ENCODE peak calls at places on chromosomes 2 and 18, in four cellular contexts. X is AG09309, N is H7, P is aorta. A is an unnamed sample.

GRCh38 chr2:181846359-181846758 is 45.2 kb upstream of the ITPRID2 start:
- DNase-seq in X (no peak), N (no peak), P (no peak), A (no peak)

GRCh38 chr2:17813742-17814458 is 2.4 kb upstream of the MSGN1 start:
- DNase-seq in X (no peak), P (peak), N (no peak), A (peak)

GRCh38 chr2:19643117-19643518 is 258.7 kb downstream of the TTC32 start:
- DNase-seq in N (no peak), P (no peak), X (no peak), A (peak)

GRCh38 chr2:187408926-187409325 is 39.1 kb downstream of the CALCRL start:
- DNase-seq in X (no peak), N (no peak), P (no peak), A (no peak)

GRCh38 chr18:61731693-61732376 is 161.0 kb downstream of the RNF152 start:
- DNase-seq in X (no peak), N (no peak), P (no peak), A (no peak)

GRCh38 chr2:226736391-226736790 is 63.2 kb downstream of the IRS1 start:
- DNase-seq in P (no peak), X (no peak), N (no peak), A (no peak)

GRCh38 chr18:57640749-57641148 is 19.1 kb upstream of the NARS1 start:
- DNase-seq in P (no peak), X (no peak), N (no peak), A (no peak)

GRCh38 chr2:217712431-217712830 is 290.4 kb downstream of the TNS1 start:
- DNase-seq in N (no peak), X (no peak), P (no peak), A (no peak)

GRCh38 chr2:11124760-11125068 is 30.6 kb upstream of the SLC66A3 start:
- DNase-seq in X (no peak), N (no peak), P (no peak), A (no peak)

GRCh38 chr2:191927991-191928390 is 81.1 kb upstream of the CAVIN2 start:
- DNase-seq in P (no peak), X (peak), N (no peak), A (no peak)

GRCh38 chr2:224865016-224865415 is 148.9 kb upstream of the CCDC195 start:
- DNase-seq in N (peak), X (peak), P (no peak), A (no peak)

GRCh38 chr18:36511791-36512352 is 214.4 kb downstream of the FHOD3 start:
- DNase-seq in P (no peak), X (peak), N (no peak), A (peak)

GRCh38 chr18:32021756-32022564 is 3.3 kb downstream of the RNF125 start:
- DNase-seq in P (no peak), X (no peak), N (no peak), A (no peak)

GRCh38 chr18:13353424-13353823 is 134.9 kb downstream of the LDLRAD4 start:
- DNase-seq in X (no peak), P (no peak), N (no peak), A (no peak)
- H3K4me3 ChIP-seq in X (no peak), P (no peak), N (no peak), A (no peak)

DNA sequence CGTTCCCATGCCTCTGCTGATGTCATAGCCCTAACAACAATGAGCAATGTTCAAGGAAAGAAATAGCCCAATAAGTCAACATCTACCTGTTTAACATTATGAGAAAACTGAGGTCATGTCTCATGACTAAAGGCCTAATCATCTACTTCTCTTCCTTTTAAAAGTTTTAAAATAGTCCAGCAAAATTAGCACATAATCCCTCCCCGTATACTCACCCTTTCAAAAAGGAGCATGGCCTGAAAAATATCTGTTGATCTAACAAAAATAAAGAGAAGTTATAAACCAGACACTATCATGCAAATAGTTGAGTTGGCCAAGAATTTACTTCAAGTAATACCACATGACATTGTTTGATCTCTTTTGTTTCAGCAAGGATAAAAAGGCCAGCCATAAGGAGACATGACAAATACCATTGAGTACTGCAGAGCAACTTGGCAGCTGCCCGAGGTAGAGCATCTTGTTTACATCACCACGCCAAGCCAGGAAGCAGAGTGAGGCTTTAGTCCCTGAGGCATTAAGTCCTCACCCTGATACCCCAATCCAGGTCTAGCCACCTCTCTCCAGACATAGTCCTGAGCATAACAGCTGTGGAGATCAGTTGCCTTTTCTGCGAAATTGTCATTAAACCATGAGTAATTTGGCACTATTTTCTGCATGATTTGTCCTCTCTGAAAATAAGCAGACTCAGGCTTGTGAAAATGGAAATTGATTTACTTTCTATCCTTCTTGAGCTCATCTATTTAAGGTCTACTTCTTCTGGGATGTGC is 137.4 kb upstream of the ETAA1 start:
- DNase-seq in X (peak), P (peak), N (no peak), A (no peak)
- H3K4me3 ChIP-seq in X (no peak), P (no peak), N (no peak), A (no peak)

GRCh38 chr2:63058742-63059433 is 8.3 kb downstream of the OTX1 start:
- DNase-seq in N (peak), X (no peak), P (no peak), A (no peak)
- H3K4me3 ChIP-seq in N (peak), X (no peak), P (no peak), A (no peak)

GRCh38 chr2:190320696-190321095 is 1.1 kb upstream of the HIBCH start:
- DNase-seq in P (no peak), N (no peak), X (no peak), A (peak)

GRCh38 chr2:190318931-190319556 is 582 bp downstream of the HIBCH start:
- DNase-seq in X (no peak), P (no peak), N (no peak), A (peak)

GRCh38 chr2:190319557-190320498 is at the start of gene HIBCH:
- DNase-seq in X (peak), N (peak), P (peak), A (peak)

GRCh38 chr2:190315273-190315672 is 4.4 kb downstream of the HIBCH start:
- DNase-seq in N (no peak), X (no peak), P (no peak), A (peak)

GRCh38 chr2:190318514-190318913 is 1.1 kb downstream of the HIBCH start:
- DNase-seq in X (no peak), N (no peak), P (no peak), A (no peak)
- H3K4me3 ChIP-seq in X (peak), N (peak), P (peak), A (peak)

GRCh38 chr2:42493468-42493884 is 306 bp downstream of the KCNG3 start:
- DNase-seq in P (no peak), X (no peak), N (peak), A (no peak)

GRCh38 chr2:42495234-42495581 is 1.4 kb upstream of the KCNG3 start:
- DNase-seq in X (no peak), P (no peak), N (no peak), A (no peak)

GRCh38 chr2:42493885-42494433 is at the start of gene KCNG3:
- DNase-seq in P (peak), X (no peak), N (peak), A (peak)

GRCh38 chr2:42494434-42495233 is 852 bp upstream of the KCNG3 start:
- DNase-seq in X (peak), P (peak), N (peak), A (peak)

GRCh38 chr2:42492691-42493467 is 903 bp downstream of the KCNG3 start:
- DNase-seq in P (no peak), N (peak), X (no peak), A (peak)
- H3K4me3 ChIP-seq in P (no peak), N (peak), X (no peak), A (no peak)

DNA sequence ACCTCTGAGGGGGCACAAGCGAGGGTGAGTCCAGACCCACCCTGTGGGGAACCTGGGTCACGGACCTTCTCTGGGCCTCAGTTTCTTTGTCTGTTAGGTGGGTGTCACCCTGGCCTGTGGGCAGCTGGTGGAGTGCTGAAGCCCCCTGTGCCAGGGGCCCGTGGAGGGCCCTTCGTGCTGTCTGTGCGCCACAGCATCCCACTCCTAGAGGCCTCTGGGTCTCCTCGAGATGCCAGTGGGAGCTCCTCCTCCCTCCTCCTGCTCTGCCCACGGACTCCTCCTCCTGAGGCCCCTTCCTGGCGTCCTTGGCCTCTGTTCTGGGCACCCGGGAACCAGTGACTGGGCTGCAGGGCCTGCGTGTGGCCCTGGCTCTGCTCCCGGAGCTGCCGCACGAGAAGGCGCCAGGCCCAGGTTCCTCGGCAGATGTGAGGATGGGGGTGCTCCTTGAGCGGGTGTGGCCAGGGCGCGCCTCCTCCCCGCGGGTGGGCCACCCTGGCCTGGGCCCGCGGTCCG is 6.1 kb upstream of the NEU4 start:
- DNase-seq in X (no peak), N (peak), P (no peak), A (no peak)
- H3K4me3 ChIP-seq in X (no peak), N (no peak), P (no peak), A (no peak)

GRCh38 chr2:197205590-197206215 is 104.9 kb downstream of the ANKRD44 start:
- DNase-seq in X (no peak), N (no peak), P (no peak), A (peak)

GRCh38 chr2:197208029-197208428 is 102.6 kb downstream of the ANKRD44 start:
- DNase-seq in X (no peak), N (no peak), P (no peak), A (no peak)

GRCh38 chr2:197208841-197209240 is 101.7 kb downstream of the ANKRD44 start:
- DNase-seq in X (no peak), N (no peak), P (no peak), A (no peak)

GRCh38 chr2:197207608-197208007 is 103.0 kb downstream of the ANKRD44 start:
- DNase-seq in N (no peak), P (no peak), X (no peak), A (no peak)

GRCh38 chr2:197207106-197207505 is 103.5 kb downstream of the ANKRD44 start:
- DNase-seq in P (no peak), X (no peak), N (no peak), A (no peak)
- H3K4me3 ChIP-seq in P (no peak), X (no peak), N (no peak), A (no peak)

GRCh38 chr2:54050445-54050844 is 65.0 kb upstream of the ACYP2 start:
- DNase-seq in P (no peak), N (no peak), X (no peak), A (no peak)

GRCh38 chr2:54054774-54055173 is 60.6 kb upstream of the ACYP2 start:
- DNase-seq in N (no peak), P (no peak), X (no peak), A (no peak)

GRCh38 chr2:54054271-54054670 is 61.1 kb upstream of the ACYP2 start:
- DNase-seq in X (no peak), P (no peak), N (no peak), A (peak)

GRCh38 chr2:54053830-54054229 is 61.6 kb upstream of the ACYP2 start:
- DNase-seq in N (no peak), P (no peak), X (no peak), A (peak)

DNA sequence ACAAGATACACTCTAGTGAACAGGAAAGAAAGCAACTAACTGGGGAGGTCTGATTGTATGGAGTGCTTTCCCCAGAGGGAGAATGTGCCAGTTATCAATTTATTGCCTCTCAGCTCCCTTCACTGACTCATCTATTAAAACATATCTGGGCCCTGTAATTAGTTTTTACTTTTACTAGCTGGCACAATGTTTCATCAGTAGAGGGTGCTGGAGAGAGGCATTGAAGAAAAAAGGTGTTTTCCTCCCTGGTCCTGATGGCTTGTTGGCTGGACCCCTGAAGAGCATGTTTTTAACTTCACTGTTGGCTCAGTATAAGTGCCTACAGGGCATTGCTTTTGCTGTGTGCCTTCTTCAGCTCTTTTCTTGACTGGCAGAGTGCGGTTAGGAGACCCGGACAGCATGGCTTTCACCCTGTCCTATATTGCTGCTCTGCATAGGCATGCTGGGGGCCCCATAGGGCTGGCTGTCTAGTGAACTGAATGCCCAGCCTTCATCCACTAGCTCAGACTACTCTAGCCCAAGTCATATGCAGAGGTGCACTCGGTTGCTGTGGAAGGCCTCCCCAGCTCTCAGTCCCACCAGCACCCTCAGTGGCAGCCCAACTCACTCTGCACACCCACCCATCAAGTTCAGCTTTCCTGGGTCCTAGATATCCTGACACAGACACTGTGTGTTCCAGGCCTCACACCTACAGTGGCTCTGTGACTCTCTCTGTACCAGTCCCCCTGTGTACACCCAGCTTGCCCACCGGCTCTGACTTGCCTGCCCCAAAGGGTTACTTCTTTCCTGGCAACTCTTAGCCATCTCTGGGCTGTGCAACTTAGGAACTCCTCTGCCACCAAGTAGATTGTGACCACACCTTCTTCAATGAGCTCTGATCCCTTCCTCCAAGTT is 62.3 kb upstream of the ACYP2 start:
- DNase-seq in N (peak), X (no peak), P (no peak), A (peak)
- H3K4me3 ChIP-seq in N (no peak), X (no peak), P (no peak), A (no peak)

GRCh38 chr2:45000921-45001628 is 8.2 kb downstream of the SIX2 start:
- DNase-seq in P (no peak), X (no peak), N (peak), A (no peak)
- H3K4me3 ChIP-seq in P (peak), X (peak), N (peak), A (no peak)

GRCh38 chr2:144834954-144835633 is 315.2 kb upstream of the ZEB2 start:
- DNase-seq in X (peak), P (no peak), N (no peak), A (no peak)
- H3K4me3 ChIP-seq in X (no peak), P (no peak), N (no peak), A (no peak)

A was measured in GM12865.